ENCODE peak calls at places on chromosomes 1 and 21, in five cellular contexts. X is esophagus muscularis mucosa, E is transverse colon, I is HCT116, N is prostate gland. A is an unnamed sample.

GRCh38 chr21:21921410-21922232 is 923.4 kb downstream of the NCAM2 start:
- DNase-seq in X (no peak), E (no peak), I (no peak), N (no peak), A (no peak)

GRCh38 chr1:215114154-215114933 is 31.8 kb downstream of the KCNK2 start:
- DNase-seq in X (no peak), E (no peak), I (peak; percentile 82), N (no peak), A (no peak)

GRCh38 chr1:246508897-246509688 is 2.0 kb upstream of the SMYD3 start:
- DNase-seq in X (no peak), E (no peak), I (no peak), N (no peak), A (no peak)

GRCh38 chr1:65027699-65028358 is 61.5 kb upstream of the JAK1 start:
- DNase-seq in X (no peak), E (peak; percentile 76), I (no peak), N (peak; percentile 71), A (no peak)

GRCh38 chr1:103191327-103191726 is 83.0 kb upstream of the COL11A1 start:
- DNase-seq in X (no peak), E (no peak), I (no peak), N (no peak), A (no peak)

GRCh38 chr1:72111662-72112061 is 170.7 kb downstream of the NEGR1 start:
- DNase-seq in X (no peak), E (no peak), I (no peak), N (no peak), A (no peak)

GRCh38 chr1:94648225-94649007 is 106.9 kb upstream of the F3 start:
- DNase-seq in X (no peak), E (peak; percentile 56), I (no peak), N (peak; percentile 85), A (peak; percentile 84)

GRCh38 chr1:10793129-10793651 is 3.3 kb downstream of the CASZ1 start:
- DNase-seq in X (no peak), E (peak; percentile 80), I (no peak), N (peak; percentile 60), A (no peak)

GRCh38 chr21:29638761-29639327 is 301.0 kb downstream of the GRIK1 start:
- DNase-seq in X (no peak), E (no peak), I (no peak), N (no peak), A (no peak)

GRCh38 chr1:236438614-236439013 is 44.5 kb downstream of the EDARADD start:
- DNase-seq in X (no peak), E (no peak), I (no peak), N (no peak), A (no peak)

GRCh38 chr1:8702848-8703810 is 114.3 kb downstream of the RERE start:
- DNase-seq in X (peak; percentile 95), E (peak; percentile 93), I (peak; percentile 82), N (peak; percentile 89), A (peak; percentile 90)

GRCh38 chr1:32967863-32968571 is 3.4 kb upstream of the RNF19B start:
- DNase-seq in X (no peak), E (no peak), I (no peak), N (no peak), A (no peak)

GRCh38 chr1:23902611-23903278 is 10.4 kb downstream of the CNR2 start:
- DNase-seq in X (no peak), E (no peak), I (no peak), N (no peak), A (no peak)

GRCh38 chr1:49016030-49016991 is 239.6 kb upstream of the BEND5 start:
- DNase-seq in X (no peak), E (no peak), I (no peak), N (no peak), A (no peak)

GRCh38 chr1:169348356-169349036 is 19.1 kb downstream of the NME7 start:
- DNase-seq in X (no peak), E (no peak), I (peak; percentile 57), N (peak; percentile 12), A (no peak)

GRCh38 chr1:222043444-222044292 is 301.8 kb upstream of the DUSP10 start:
- DNase-seq in X (no peak), E (no peak), I (no peak), N (no peak), A (no peak)

GRCh38 chr1:170734412-170735175 is 70.7 kb downstream of the PRRX1 start:
- DNase-seq in X (no peak), E (no peak), I (no peak), N (no peak), A (no peak)

GRCh38 chr1:160103658-160104519 is 5.5 kb upstream of the IGSF8 start:
- DNase-seq in X (no peak), E (no peak), I (no peak), N (no peak), A (no peak)

GRCh38 chr1:3504151-3504822 is 49.8 kb downstream of the ARHGEF16 start:
- DNase-seq in X (no peak), E (no peak), I (peak; percentile 48), N (no peak), A (peak; percentile 93)
- TF ChIP-seq POLR2A in X (no peak), E (no peak), I (no peak), N (no peak), A (no peak)

DNA sequence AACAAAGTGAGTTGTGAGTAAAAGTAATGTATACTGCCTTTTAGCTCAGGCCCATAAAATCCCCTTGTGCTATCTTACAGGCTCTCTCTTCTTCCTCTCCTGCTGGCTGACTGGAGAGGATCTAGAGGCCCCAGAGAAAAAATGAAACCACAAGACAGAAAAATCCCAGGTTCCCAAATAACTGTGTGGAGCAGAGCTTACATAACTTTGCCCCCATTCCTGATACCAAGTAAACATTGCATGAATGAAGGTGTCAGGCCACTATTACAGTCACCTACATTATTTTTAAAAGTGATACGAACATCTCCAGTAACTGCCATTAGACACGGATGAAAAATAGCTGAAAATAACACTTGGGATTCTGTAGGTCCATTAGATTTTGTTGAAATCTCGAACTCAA is 386.0 kb upstream of the NR5A2 start:
- DNase-seq in X (no peak), E (no peak), I (no peak), N (no peak), A (no peak)
- TF ChIP-seq POLR2AphosphoS5 in X (no peak), E (no peak), I (no peak), N (no peak), A (no peak)

DNA sequence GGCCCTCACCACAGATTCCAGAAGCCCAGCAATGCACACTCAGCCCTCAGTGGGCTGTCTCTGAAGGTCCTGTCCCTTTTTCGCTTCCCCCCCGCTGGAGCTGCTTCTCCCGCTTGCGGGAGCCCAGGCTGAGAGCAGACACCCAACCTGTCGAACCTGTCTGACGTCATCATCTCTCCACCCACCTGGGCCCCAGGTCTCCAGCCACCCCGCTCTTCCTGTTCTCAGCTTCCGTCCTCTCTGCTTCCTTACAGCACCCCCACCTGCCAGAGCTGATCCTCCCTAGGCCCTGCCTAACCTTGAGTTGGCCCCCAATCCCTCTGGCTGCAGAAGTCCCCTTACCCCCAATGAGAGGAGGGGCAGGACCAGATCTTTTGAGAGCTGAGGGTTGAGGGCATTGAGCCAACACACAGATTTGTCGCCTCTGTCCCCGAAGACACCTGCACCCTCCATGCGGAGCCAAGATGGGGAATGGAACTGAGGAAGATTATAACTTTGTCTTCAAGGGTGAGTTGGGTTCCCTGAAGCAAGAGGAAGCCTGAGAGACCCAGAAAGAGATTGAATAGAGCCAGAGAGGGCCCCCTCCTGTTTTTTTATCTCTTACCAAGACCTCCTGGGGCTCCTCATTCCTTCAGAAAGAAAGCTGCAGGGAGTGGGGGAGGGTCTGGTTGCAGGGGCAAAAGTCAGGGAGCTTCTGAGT is at the start of gene RAB25:
- DNase-seq in X (no peak), E (peak; percentile 89), I (peak; percentile 83), N (peak; percentile 92), A (no peak)
- TF ChIP-seq POLR2A in X (no peak), E (peak; percentile 94), I (peak; percentile 81), N (peak; percentile 86), A (no peak)

DNA sequence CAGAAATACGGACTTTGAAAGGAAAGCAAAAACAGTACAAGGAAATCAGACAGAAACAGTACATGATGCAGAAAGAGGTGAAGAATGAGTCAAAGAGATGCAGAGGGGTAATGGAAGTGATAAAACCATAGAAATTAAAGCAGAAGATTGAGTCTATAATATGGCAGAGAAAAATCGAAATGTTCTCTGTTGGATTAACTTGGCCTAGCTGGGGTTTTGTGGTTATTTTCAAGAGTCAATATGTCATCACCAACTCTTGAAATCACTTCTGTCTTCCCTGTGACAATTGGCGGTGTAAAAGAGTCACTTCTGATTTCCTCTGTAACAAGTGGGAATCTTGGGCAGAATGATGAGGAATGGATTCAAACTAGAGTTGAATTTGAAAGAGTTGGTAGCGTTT is 7.4 kb downstream of the YTHDF2 start:
- DNase-seq in X (no peak), E (no peak), I (no peak), N (no peak), A (no peak)
- TF ChIP-seq POLR2AphosphoS5 in X (no peak), E (no peak), I (no peak), N (no peak), A (no peak)

DNA sequence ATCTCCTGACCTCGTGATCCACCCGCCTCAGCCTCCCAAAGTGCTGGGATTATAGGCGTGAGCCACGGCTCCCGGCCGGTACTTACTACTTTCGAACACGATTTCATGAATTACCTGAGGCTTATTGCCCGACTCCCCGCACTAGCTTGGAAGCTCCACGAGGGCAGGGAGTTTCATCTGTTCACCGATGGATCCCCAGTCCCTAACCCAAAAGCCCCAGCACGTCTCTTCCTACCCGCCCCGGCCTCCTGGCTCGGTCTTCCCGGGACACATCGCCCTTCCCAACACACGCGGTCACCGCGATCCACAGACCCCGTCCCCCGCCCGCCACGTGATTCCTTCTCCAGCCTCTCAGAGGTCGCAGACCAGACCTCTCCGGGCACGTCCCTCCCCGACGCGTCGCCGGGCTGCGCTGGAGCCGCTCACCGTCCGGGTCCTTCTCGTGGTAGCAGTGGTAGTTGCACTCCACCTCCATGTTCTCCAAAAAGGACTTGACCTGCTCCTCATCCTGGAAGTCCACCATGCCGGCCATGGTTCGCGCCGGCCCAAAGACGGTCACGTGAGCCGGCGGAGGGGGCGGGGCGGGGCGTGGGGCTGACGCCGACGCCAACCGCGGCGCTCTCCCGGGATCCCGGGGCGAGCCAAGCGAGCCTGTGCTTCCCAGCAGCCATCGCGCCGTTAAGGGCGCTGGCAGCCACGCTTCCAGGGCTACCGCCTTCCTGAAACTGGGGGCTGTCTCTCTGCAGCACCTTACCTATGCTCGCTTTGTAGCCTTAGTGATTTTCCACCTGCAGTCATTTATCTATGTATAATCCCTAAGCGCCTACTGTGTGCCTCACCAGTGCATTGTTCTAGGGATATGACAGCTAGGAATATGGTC is at the start of gene COA7:
- DNase-seq in X (peak; percentile 95), E (peak; percentile 90), I (peak; percentile 62), N (peak; percentile 85), A (peak; percentile 90)
- TF ChIP-seq POLR2A in X (peak; percentile 6), E (no peak), I (peak; percentile 87), N (no peak), A (no peak)

DNA sequence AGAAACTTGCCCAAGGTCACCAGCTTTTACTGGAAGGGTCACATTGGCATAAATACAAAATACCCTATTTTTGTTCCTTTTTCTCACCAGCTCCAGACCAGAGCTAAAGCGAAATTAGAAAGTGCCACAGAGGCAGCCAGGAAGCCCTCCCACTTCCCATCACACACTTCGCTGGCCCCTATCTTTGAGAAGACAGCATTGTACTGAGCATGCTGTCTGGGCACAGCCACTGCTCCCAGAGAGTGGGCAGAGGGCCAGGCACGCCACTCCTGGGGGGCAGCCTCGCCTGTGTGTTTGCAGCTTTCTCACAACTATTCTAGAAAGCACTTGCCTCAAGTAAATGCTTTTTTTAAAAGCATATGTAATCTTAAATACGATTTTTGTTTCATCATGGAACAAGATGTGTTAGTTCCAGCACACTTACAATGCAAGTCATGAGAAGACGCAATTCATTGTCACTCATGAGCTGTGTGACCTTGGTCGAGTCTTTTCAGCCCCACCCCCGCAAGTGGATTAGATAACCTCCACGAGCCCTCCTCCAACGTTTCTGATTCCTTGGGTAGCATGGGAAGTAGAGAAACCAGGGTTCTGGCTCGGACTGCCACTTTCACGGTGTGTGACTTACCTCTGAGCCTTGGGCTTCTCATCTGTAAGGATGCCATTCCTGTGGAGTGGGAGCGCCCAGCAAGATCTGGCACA is 25.7 kb upstream of the EPHA8 start:
- DNase-seq in X (no peak), E (no peak), I (no peak), N (no peak), A (no peak)
- TF ChIP-seq POLR2AphosphoS5 in X (no peak), E (no peak), I (no peak), N (no peak), A (no peak)